ENCODE peak calls at places on chromosomes 13 and 19, in nine cellular contexts. V, F, S, X, N, P, M, C and K are unnamed samples.

GRCh38 chr19:49125025-49125731 is 5.8 kb downstream of the PPFIA3 start:
- DNase-seq in X (peak), N (no peak), C (peak), V (no peak), S (no peak), P (no peak), F (peak), M (no peak), K (no peak)

GRCh38 chr19:1315470-1316166 is 29.9 kb downstream of the EFNA2 start:
- DNase-seq in M (peak), F (peak), N (peak), C (peak), X (no peak), P (peak), V (peak), S (peak), K (peak)

GRCh38 chr13:21957833-21958232 is 287.0 kb downstream of the FGF9 start:
- DNase-seq in S (no peak), X (no peak), P (no peak), M (no peak), F (no peak), C (no peak), V (no peak), N (no peak), K (no peak)

GRCh38 chr13:34578471-34578870 is 363.6 kb upstream of the NBEA start:
- DNase-seq in M (no peak), V (no peak), N (no peak), C (no peak), X (no peak), F (no peak), P (peak), S (no peak), K (no peak)

GRCh38 chr13:93304868-93305613 is 78.4 kb downstream of the GPC6 start:
- DNase-seq in C (no peak), V (no peak), P (no peak), N (no peak), M (no peak), X (no peak), F (no peak), S (no peak), K (no peak)

GRCh38 chr13:85009447-85009846 is 789.8 kb downstream of the SLITRK6 start:
- DNase-seq in X (no peak), F (no peak), S (no peak), M (no peak), C (no peak), N (no peak), P (no peak), V (no peak), K (no peak)

GRCh38 chr13:68810660-68811059 is 1297.0 kb upstream of the ATXN8OS start:
- DNase-seq in C (no peak), V (no peak), P (no peak), X (no peak), N (no peak), M (no peak), S (no peak), F (peak), K (no peak)

GRCh38 chr19:18773682-18774081 is 17.4 kb downstream of the COMP start:
- DNase-seq in N (no peak), M (no peak), C (no peak), F (no peak), X (no peak), S (no peak), P (no peak), V (no peak), K (no peak)

GRCh38 chr13:43111887-43112400 is 88.6 kb downstream of the DNAJC15 start:
- DNase-seq in V (peak), F (no peak), N (no peak), C (no peak), S (no peak), X (no peak), M (no peak), P (no peak), K (no peak)

GRCh38 chr19:23093832-23094231 is 23.0 kb upstream of the ZNF730 start:
- DNase-seq in P (no peak), X (no peak), C (no peak), V (no peak), S (no peak), M (no peak), N (no peak), F (no peak), K (no peak)

GRCh38 chr13:26678796-26679195 is 81.8 kb downstream of the GPR12 start:
- DNase-seq in S (no peak), M (no peak), V (no peak), F (no peak), C (no peak), X (no peak), P (no peak), N (no peak), K (no peak)

GRCh38 chr19:47176071-47176626 is 45.5 kb downstream of the SAE1 start:
- DNase-seq in M (no peak), P (peak), S (no peak), C (no peak), X (no peak), N (no peak), V (no peak), F (no peak), K (no peak)

GRCh38 chr19:9041023-9041422 is 30.8 kb upstream of the MUC16 start:
- DNase-seq in S (no peak), F (no peak), N (no peak), C (no peak), M (no peak), X (no peak), V (no peak), P (no peak), K (no peak)

GRCh38 chr19:4878491-4878968 is 11.1 kb upstream of the PLIN3 start:
- DNase-seq in M (no peak), C (no peak), P (no peak), F (peak), X (no peak), V (no peak), S (no peak), N (no peak), K (peak)

GRCh38 chr19:31139871-31140505 is 209.2 kb downstream of the TSHZ3 start:
- DNase-seq in M (no peak), X (no peak), S (no peak), N (no peak), P (peak), F (no peak), C (no peak), V (peak), K (no peak)

GRCh38 chr13:49791214-49791752 is 1.2 kb downstream of the KPNA3 start:
- DNase-seq in P (no peak), C (peak), M (no peak), F (peak), X (no peak), S (no peak), V (peak), N (no peak), K (peak)

GRCh38 chr13:23558675-23559536 is 11.3 kb upstream of the TNFRSF19 start:
- DNase-seq in X (peak), S (peak), N (no peak), M (peak), V (peak), C (no peak), P (peak), F (no peak), K (peak)

GRCh38 chr13:76472916-76473315 is 413.3 kb downstream of the KCTD12 start:
- DNase-seq in S (no peak), M (no peak), C (no peak), F (peak), N (no peak), V (no peak), X (no peak), P (no peak), K (no peak)

GRCh38 chr13:51957377-51958216 is 53.7 kb downstream of the ATP7B start:
- DNase-seq in C (peak), M (no peak), X (no peak), V (no peak), P (no peak), N (no peak), S (no peak), F (no peak), K (peak)

GRCh38 chr19:1970003-1970805 is 29.2 kb downstream of the CSNK1G2 start:
- DNase-seq in M (no peak), P (peak), X (peak), S (no peak), F (no peak), C (no peak), N (no peak), V (no peak), K (no peak)

GRCh38 chr19:47901370-47901769 is 15.3 kb upstream of the SULT2A1 start:
- DNase-seq in V (no peak), C (no peak), S (no peak), M (peak), N (no peak), X (no peak), P (no peak), F (no peak), K (no peak)

GRCh38 chr19:17327654-17328516 is 6.8 kb downstream of the ANO8 start:
- DNase-seq in X (no peak), P (peak), S (peak), M (peak), N (peak), V (no peak), C (peak), F (peak), K (peak)

GRCh38 chr19:30719189-30719990 is 347.2 kb downstream of the ZNF536 start:
- DNase-seq in F (peak), X (peak), V (peak), M (peak), C (peak), S (peak), P (peak), N (peak), K (peak)

GRCh38 chr19:40862785-40863184 is 12.5 kb upstream of the CYP2A6 start:
- DNase-seq in S (no peak), M (no peak), X (no peak), N (no peak), V (no peak), P (no peak), F (no peak), C (no peak), K (no peak)

GRCh38 chr13:97322740-97323342 is 100.7 kb downstream of the MBNL2 start:
- DNase-seq in C (no peak), M (no peak), F (no peak), P (no peak), X (no peak), V (no peak), N (no peak), S (no peak), K (no peak)

GRCh38 chr13:114222461-114222968 is 12.2 kb upstream of the CDC16 start:
- DNase-seq in N (no peak), V (no peak), C (peak), F (no peak), P (no peak), M (no peak), S (peak), X (no peak), K (no peak)

GRCh38 chr19:10826236-10826635 is 9.8 kb downstream of the TMED1 start:
- DNase-seq in V (no peak), N (no peak), X (peak), C (no peak), M (no peak), F (no peak), P (no peak), S (no peak), K (no peak)

GRCh38 chr13:101453784-101454201 is 1.3 kb downstream of the ITGBL1 start:
- DNase-seq in S (peak), V (no peak), N (no peak), F (no peak), M (no peak), X (peak), P (no peak), C (peak), K (no peak)

GRCh38 chr13:107864543-107865460 is 350.5 kb downstream of the LIG4 start:
- DNase-seq in C (no peak), V (peak), S (no peak), M (no peak), P (no peak), N (peak), X (no peak), F (peak), K (peak)

GRCh38 chr13:114151565-114152284 is 19.3 kb upstream of the RASA3 start:
- DNase-seq in V (peak), X (peak), S (no peak), F (no peak), M (no peak), N (no peak), C (peak), P (peak), K (peak)

GRCh38 chr13:41458939-41459753 is 1.8 kb downstream of the RGCC start:
- DNase-seq in S (no peak), C (peak), N (no peak), P (peak), F (peak), V (peak), M (no peak), X (peak), K (peak)

GRCh38 chr13:76286178-76286577 is 600.0 kb downstream of the KCTD12 start:
- DNase-seq in N (no peak), X (no peak), P (no peak), F (no peak), C (no peak), M (no peak), S (no peak), V (no peak), K (no peak)

GRCh38 chr13:36453518-36453917 is 21.2 kb downstream of the CCNA1 start:
- DNase-seq in N (no peak), X (no peak), S (no peak), M (no peak), V (peak), C (no peak), P (no peak), F (peak), K (no peak)

DNA sequence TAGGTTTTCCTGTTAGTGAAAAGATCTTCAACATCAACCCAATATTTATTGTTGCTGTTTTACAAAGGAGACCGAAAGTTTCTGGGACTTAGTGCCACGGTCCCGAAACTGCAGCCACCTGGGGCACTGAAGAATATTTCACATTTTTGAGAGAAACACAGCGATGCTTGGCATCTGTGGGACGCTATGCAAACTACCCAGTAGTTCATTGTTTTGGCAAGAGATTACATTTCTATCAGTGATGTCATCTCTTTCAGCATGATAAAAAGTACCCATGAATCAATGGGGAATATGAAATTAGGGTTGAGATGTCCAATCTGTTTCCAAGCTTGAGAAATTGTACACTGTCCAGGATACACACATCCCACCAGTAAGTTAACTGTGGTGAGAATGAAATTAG is 43.9 kb downstream of the TGDS start:
- DNase-seq in N (no peak), S (no peak), V (no peak), F (no peak), C (no peak), P (no peak), X (no peak), M (no peak), K (no peak)
- TF ChIP-seq CTCF in N (no peak), S (no peak), V (no peak), F (no peak), C (no peak), P (no peak), X (no peak), M (no peak), K (no peak)

GRCh38 chr19:3389876-3390361 is 23.5 kb downstream of the NFIC start:
- DNase-seq in C (no peak), P (no peak), X (peak), F (peak), V (no peak), S (no peak), N (no peak), M (no peak), K (no peak)

GRCh38 chr19:3392480-3392879 is 26.1 kb downstream of the NFIC start:
- DNase-seq in M (no peak), V (no peak), P (no peak), N (no peak), S (no peak), F (no peak), C (no peak), X (no peak), K (no peak)

GRCh38 chr19:3389446-3389778 is 23.0 kb downstream of the NFIC start:
- DNase-seq in S (no peak), M (no peak), V (no peak), C (no peak), X (no peak), P (no peak), N (no peak), F (no peak), K (no peak)

GRCh38 chr19:3386447-3387234 is 20.3 kb downstream of the NFIC start:
- DNase-seq in S (no peak), N (no peak), V (no peak), P (no peak), F (no peak), X (no peak), C (no peak), M (peak), K (no peak)

DNA sequence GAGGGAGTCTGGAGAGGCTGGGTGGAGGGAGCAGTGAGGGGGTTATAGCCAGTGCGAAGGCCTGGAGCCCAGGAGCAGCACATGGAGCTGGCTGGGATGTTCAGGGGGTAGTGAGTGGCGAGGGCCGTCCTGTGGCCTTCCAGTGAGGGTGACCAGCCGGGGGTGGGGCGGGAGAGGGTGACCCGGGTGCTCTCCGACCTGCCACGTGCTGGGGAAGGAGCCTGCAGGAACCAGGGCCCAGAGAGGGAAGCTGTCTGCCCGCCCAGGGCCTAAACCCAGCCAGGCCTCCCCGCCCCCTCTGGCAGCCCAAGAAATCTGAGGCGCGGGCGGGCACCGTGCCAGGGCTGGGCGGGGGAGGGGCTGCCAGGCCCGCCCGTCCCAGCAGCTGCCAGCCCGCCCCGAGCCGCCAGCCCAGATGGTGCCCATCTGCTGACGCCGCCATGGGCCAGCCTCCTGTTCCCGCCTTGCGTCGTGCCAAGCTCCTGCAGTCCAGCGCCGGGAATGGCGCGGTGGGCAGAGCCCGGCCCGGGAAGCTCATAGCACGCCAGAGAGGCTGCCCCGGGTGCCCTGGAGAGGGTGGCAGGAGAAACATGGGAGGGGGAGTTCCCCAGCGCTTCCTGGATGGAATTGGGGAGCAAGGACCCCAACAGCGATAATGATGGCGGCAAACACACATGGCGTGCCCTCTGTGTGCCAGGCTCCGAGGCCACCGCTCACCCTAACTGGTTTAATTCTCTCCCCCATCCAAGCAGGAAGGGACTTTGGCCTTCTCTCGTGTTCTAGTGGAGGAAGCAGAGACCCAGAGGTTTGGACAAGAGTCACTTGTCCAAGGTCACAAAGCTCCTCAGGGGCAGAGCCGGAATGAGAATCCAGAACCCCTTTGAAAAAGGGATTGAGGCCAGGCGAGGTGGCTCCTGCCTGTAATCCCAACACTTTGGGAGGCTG is 21.5 kb downstream of the NFIC start:
- DNase-seq in X (peak), N (no peak), V (peak), M (peak), F (no peak), S (peak), C (peak), P (peak), K (no peak)
- TF ChIP-seq CTCF in X (no peak), N (no peak), V (no peak), M (no peak), F (no peak), S (no peak), C (no peak), P (no peak), K (no peak)

GRCh38 chr19:3575260-3575741 is 2.6 kb downstream of the HMG20B start:
- DNase-seq in C (no peak), M (no peak), P (no peak), S (no peak), N (no peak), F (peak), V (no peak), X (no peak), K (peak)
- TF ChIP-seq CTCF in C (no peak), M (no peak), P (peak), S (no peak), N (no peak), F (peak), V (no peak), X (no peak), K (no peak)

DNA sequence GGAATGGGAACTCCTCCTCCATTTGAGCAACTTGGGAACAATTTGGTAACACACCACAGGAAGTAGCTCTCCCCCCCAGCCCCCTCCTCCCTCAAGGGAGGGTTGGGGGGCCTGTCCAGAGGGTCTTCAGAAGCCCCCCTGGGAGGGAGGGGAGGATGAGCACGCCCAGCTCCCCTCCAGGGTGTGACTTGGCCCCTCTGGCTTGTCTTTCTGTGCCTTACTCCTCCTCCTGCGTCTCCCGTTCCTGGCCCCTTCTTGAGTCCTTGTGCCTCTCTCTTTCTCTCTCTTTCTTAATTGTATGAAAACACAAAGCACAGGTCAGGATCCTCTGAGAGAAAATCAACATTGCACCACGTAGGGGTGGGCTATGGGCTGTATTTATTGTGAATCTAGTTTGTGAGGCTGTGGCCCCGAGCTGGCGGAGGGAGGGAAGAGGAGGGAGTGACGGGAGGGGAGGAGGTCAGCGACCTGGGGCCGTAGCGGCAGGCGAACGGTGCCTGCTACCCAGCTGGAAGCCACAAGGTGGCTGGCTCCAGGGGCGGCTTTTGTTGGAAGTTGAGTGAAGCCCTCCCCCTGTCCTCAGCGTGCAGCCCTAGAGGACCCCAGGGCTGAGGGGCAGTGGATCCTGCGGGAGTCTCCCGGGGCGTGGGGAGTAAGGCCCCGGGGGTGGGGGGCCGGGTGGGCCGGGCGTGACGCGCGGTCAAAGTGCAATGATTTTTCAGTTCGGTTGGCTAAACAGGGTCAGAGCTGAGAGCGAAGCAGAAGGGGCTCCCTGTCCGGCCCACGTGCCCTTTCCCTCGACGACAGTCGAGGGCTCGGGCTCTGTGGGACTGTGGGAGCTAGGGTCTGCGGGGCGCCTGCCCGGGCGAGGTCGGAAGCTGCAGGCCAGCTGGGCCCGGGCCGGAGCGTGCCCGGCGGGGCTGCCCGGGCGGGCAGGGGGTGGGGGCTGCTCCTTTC is 6.4 kb downstream of the LYL1 start:
- DNase-seq in S (peak), V (no peak), F (peak), P (no peak), X (no peak), M (no peak), N (no peak), C (no peak), K (peak)
- TF ChIP-seq CTCF in S (no peak), V (no peak), F (peak), P (no peak), X (no peak), M (no peak), N (no peak), C (no peak), K (no peak)

GRCh38 chr13:30253830-30254229 is 53.5 kb downstream of the KATNAL1 start:
- DNase-seq in S (no peak), V (no peak), C (no peak), M (no peak), X (no peak), F (no peak), N (no peak), P (no peak), K (no peak)

GRCh38 chr13:30255696-30256095 is 51.7 kb downstream of the KATNAL1 start:
- DNase-seq in S (no peak), X (no peak), M (no peak), C (no peak), N (no peak), V (no peak), F (no peak), P (peak), K (no peak)

GRCh38 chr13:30257433-30258099 is 49.8 kb downstream of the KATNAL1 start:
- DNase-seq in S (no peak), P (no peak), X (no peak), V (no peak), C (no peak), F (peak), N (no peak), M (no peak), K (no peak)

GRCh38 chr13:30256713-30257432 is 50.5 kb downstream of the KATNAL1 start:
- DNase-seq in P (no peak), N (no peak), M (no peak), S (no peak), F (no peak), X (no peak), C (no peak), V (no peak), K (no peak)
- TF ChIP-seq CTCF in P (no peak), N (no peak), M (no peak), S (no peak), F (peak), X (no peak), C (no peak), V (peak), K (no peak)